ENCODE peak calls at places on chromosomes 13 and 19, in five cellular contexts. One of them, this sample, is unnamed.

GRCh38 chr19:49560358-49560900 is 19.9 kb downstream of the NOSIP start:
- DNase-seq in RWPE1: no peak
- DNase-seq in astrocyte of the spinal cord: no peak
- DNase-seq in GM06990: no peak
- DNase-seq in HFF-Myc: no peak
- DNase-seq in this sample: no peak

GRCh38 chr19:51739466-51740213 is 12.0 kb downstream of the FPR1 start:
- DNase-seq in astrocyte of the spinal cord: no peak
- DNase-seq in RWPE1: no peak
- DNase-seq in HFF-Myc: no peak
- DNase-seq in GM06990: no peak
- DNase-seq in this sample: no peak

GRCh38 chr13:98004107-98004506 is 50.6 kb downstream of the IPO5 start:
- DNase-seq in HFF-Myc: no peak
- DNase-seq in astrocyte of the spinal cord: peak; percentile 62
- DNase-seq in RWPE1: no peak
- DNase-seq in GM06990: no peak
- DNase-seq in this sample: no peak

GRCh38 chr19:3585301-3586123 is at the start of gene GIPC3:
- DNase-seq in astrocyte of the spinal cord: no peak
- DNase-seq in GM06990: no peak
- DNase-seq in RWPE1: no peak
- DNase-seq in HFF-Myc: no peak
- DNase-seq in this sample: no peak

GRCh38 chr19:45442927-45443461 is 19.3 kb upstream of the ERCC1 start:
- DNase-seq in astrocyte of the spinal cord: peak; percentile 41
- DNase-seq in GM06990: no peak
- DNase-seq in HFF-Myc: no peak
- DNase-seq in RWPE1: no peak
- DNase-seq in this sample: peak; percentile 55

GRCh38 chr13:18921063-18921462 is 260.6 kb downstream of the TUBA3C start:
- DNase-seq in GM06990: no peak
- DNase-seq in RWPE1: no peak
- DNase-seq in HFF-Myc: no peak
- DNase-seq in astrocyte of the spinal cord: no peak
- DNase-seq in this sample: no peak

GRCh38 chr19:8366961-8367326 is 3.0 kb downstream of the ANGPTL4 start:
- DNase-seq in GM06990: no peak
- DNase-seq in astrocyte of the spinal cord: no peak
- DNase-seq in HFF-Myc: no peak
- DNase-seq in RWPE1: no peak
- DNase-seq in this sample: no peak

GRCh38 chr19:34661357-34661756 is 15.6 kb downstream of the SCGB2B2 start:
- DNase-seq in astrocyte of the spinal cord: no peak
- DNase-seq in RWPE1: no peak
- DNase-seq in HFF-Myc: no peak
- DNase-seq in GM06990: no peak
- DNase-seq in this sample: no peak

GRCh38 chr13:32639502-32640105 is 53.4 kb downstream of the PDS5B start:
- DNase-seq in astrocyte of the spinal cord: peak; percentile 72
- DNase-seq in RWPE1: peak; percentile 31
- DNase-seq in HFF-Myc: peak; percentile 14
- DNase-seq in GM06990: peak; percentile 15
- DNase-seq in this sample: peak; percentile 40

GRCh38 chr13:97726664-97727235 is 226.7 kb upstream of the IPO5 start:
- DNase-seq in GM06990: no peak
- DNase-seq in astrocyte of the spinal cord: no peak
- DNase-seq in RWPE1: no peak
- DNase-seq in HFF-Myc: no peak
- DNase-seq in this sample: no peak

GRCh38 chr13:94233401-94233800 is 246.1 kb downstream of the DCT start:
- DNase-seq in HFF-Myc: peak; percentile 69
- DNase-seq in GM06990: no peak
- DNase-seq in astrocyte of the spinal cord: peak; percentile 90
- DNase-seq in RWPE1: peak; percentile 64
- DNase-seq in this sample: no peak

GRCh38 chr19:48480151-48480475 is 10.9 kb downstream of the CYTH2 start:
- DNase-seq in astrocyte of the spinal cord: peak; percentile 43
- DNase-seq in RWPE1: no peak
- DNase-seq in GM06990: no peak
- DNase-seq in HFF-Myc: no peak
- DNase-seq in this sample: no peak

GRCh38 chr19:1491114-1491848 is at the start of gene REEP6:
- DNase-seq in GM06990: no peak
- DNase-seq in astrocyte of the spinal cord: no peak
- DNase-seq in HFF-Myc: no peak
- DNase-seq in RWPE1: no peak
- DNase-seq in this sample: no peak

GRCh38 chr13:38967446-38967845 is 23.2 kb downstream of the STOML3 start:
- DNase-seq in HFF-Myc: no peak
- DNase-seq in astrocyte of the spinal cord: no peak
- DNase-seq in RWPE1: no peak
- DNase-seq in GM06990: no peak
- DNase-seq in this sample: no peak

GRCh38 chr19:40217921-40218890 is at the start of gene TTC9B:
- DNase-seq in astrocyte of the spinal cord: no peak
- DNase-seq in HFF-Myc: no peak
- DNase-seq in RWPE1: no peak
- DNase-seq in GM06990: peak; percentile 54
- DNase-seq in this sample: peak; percentile 81

GRCh38 chr19:12996542-12997094 is 1.3 kb downstream of the NFIX start:
- DNase-seq in RWPE1: no peak
- DNase-seq in astrocyte of the spinal cord: no peak
- DNase-seq in GM06990: no peak
- DNase-seq in HFF-Myc: no peak
- DNase-seq in this sample: no peak

GRCh38 chr13:59157181-59157580 is 1006.5 kb downstream of the DIAPH3 start:
- DNase-seq in GM06990: no peak
- DNase-seq in RWPE1: no peak
- DNase-seq in astrocyte of the spinal cord: no peak
- DNase-seq in HFF-Myc: no peak
- DNase-seq in this sample: no peak

GRCh38 chr13:73210218-73210883 is 151.5 kb downstream of the KLF5 start:
- DNase-seq in HFF-Myc: no peak
- DNase-seq in astrocyte of the spinal cord: no peak
- DNase-seq in GM06990: no peak
- DNase-seq in RWPE1: no peak
- DNase-seq in this sample: no peak
- TF ChIP-seq CTCF in HFF-Myc: no peak
- TF ChIP-seq CTCF in astrocyte of the spinal cord: no peak
- TF ChIP-seq CTCF in GM06990: no peak
- TF ChIP-seq CTCF in RWPE1: no peak
- TF ChIP-seq CTCF in this sample: no peak

GRCh38 chr19:54159352-54160181 is at the start of gene LENG1:
- DNase-seq in RWPE1: peak; percentile 99
- DNase-seq in astrocyte of the spinal cord: peak; percentile 100
- DNase-seq in HFF-Myc: peak; percentile 99
- DNase-seq in GM06990: peak; percentile 95
- DNase-seq in this sample: peak; percentile 99
- TF ChIP-seq CTCF in RWPE1: peak; percentile 8
- TF ChIP-seq CTCF in astrocyte of the spinal cord: peak; percentile 38
- TF ChIP-seq CTCF in HFF-Myc: peak; percentile 39
- TF ChIP-seq CTCF in GM06990: no peak
- TF ChIP-seq CTCF in this sample: peak; percentile 34

GRCh38 chr13:35953537-35954206 is 177.5 kb downstream of the DCLK1 start:
- DNase-seq in RWPE1: peak; percentile 34
- DNase-seq in GM06990: no peak
- DNase-seq in astrocyte of the spinal cord: peak; percentile 91
- DNase-seq in HFF-Myc: peak; percentile 87
- DNase-seq in this sample: no peak
- TF ChIP-seq CTCF in RWPE1: no peak
- TF ChIP-seq CTCF in GM06990: peak; percentile 20
- TF ChIP-seq CTCF in astrocyte of the spinal cord: peak; percentile 77
- TF ChIP-seq CTCF in HFF-Myc: peak; percentile 61
- TF ChIP-seq CTCF in this sample: peak; percentile 29

GRCh38 chr13:27449936-27450828 is at the start of gene MTIF3:
- DNase-seq in HFF-Myc: peak; percentile 61
- DNase-seq in GM06990: peak; percentile 98
- DNase-seq in astrocyte of the spinal cord: peak; percentile 93
- DNase-seq in RWPE1: peak; percentile 95
- DNase-seq in this sample: peak; percentile 93
- TF ChIP-seq CTCF in HFF-Myc: no peak
- TF ChIP-seq CTCF in GM06990: no peak
- TF ChIP-seq CTCF in astrocyte of the spinal cord: no peak
- TF ChIP-seq CTCF in RWPE1: no peak
- TF ChIP-seq CTCF in this sample: no peak

This sample was measured in GM13977.